ENCODE peak calls at places on chromosomes 11 and 22, in seven cellular contexts. E is fibroblast of pulmonary artery, P is A549, R is bronchial epithelial cell, T is fibroblast of villous mesenchyme, Y is GM12865, Q is nephron progenitor cell. I is an unnamed sample.

GRCh38 chr11:67369801-67370284 is 3.6 kb downstream of the CLCF1 start:
- DNase-seq in E (peak), P (no peak), R (no peak), T (peak), Y (no peak), Q (no peak), I (no peak)

GRCh38 chr11:111631666-111632039 is 29.4 kb downstream of the SIK2 start:
- DNase-seq in E (peak), P (no peak), R (no peak), T (peak), Y (peak), Q (no peak), I (peak)

GRCh38 chr22:28817919-28818859 is 17.8 kb upstream of the XBP1 start:
- DNase-seq in E (no peak), P (no peak), R (peak), T (no peak), Y (peak), Q (no peak), I (no peak)

GRCh38 chr22:32625985-32626384 is 151.4 kb downstream of the FBXO7 start:
- DNase-seq in E (no peak), P (no peak), R (no peak), T (peak), Y (no peak), Q (no peak), I (no peak)

GRCh38 chr11:5624489-5625278 is at the start of gene TRIM34:
- DNase-seq in E (peak), P (peak), R (peak), T (peak), Y (peak), Q (peak), I (peak)

GRCh38 chr11:38517991-38518390 is 1920.0 kb upstream of the RAG2 start:
- DNase-seq in E (no peak), P (no peak), R (no peak), T (no peak), Y (no peak), Q (no peak), I (no peak)

GRCh38 chr11:130653838-130654601 is 205.6 kb downstream of the ADAMTS15 start:
- DNase-seq in E (peak), P (no peak), R (no peak), T (no peak), Y (no peak), Q (peak), I (no peak)

GRCh38 chr11:76616676-76617552 is 53.6 kb downstream of the LRRC32 start:
- DNase-seq in E (no peak), P (no peak), R (no peak), T (no peak), Y (no peak), Q (no peak), I (no peak)

GRCh38 chr11:2570841-2571597 is 126.2 kb downstream of the KCNQ1 start:
- DNase-seq in E (no peak), P (no peak), R (no peak), T (no peak), Y (no peak), Q (no peak), I (no peak)

GRCh38 chr11:102272047-102272824 is 45.0 kb upstream of the BIRC3 start:
- DNase-seq in E (no peak), P (no peak), R (no peak), T (no peak), Y (no peak), Q (no peak), I (no peak)

GRCh38 chr11:74686792-74687191 is 44.4 kb downstream of the CHRDL2 start:
- DNase-seq in E (peak), P (no peak), R (peak), T (peak), Y (no peak), Q (no peak), I (no peak)

GRCh38 chr11:128502736-128503135 is 84.6 kb downstream of the ETS1 start:
- DNase-seq in E (peak), P (no peak), R (peak), T (peak), Y (no peak), Q (no peak), I (peak)

GRCh38 chr22:28345304-28345703 is 334.3 kb downstream of the TTC28 start:
- DNase-seq in E (no peak), P (no peak), R (peak), T (peak), Y (no peak), Q (no peak), I (no peak)

GRCh38 chr11:69183613-69184012 is 27.9 kb downstream of the SMIM38 start:
- DNase-seq in E (no peak), P (no peak), R (no peak), T (no peak), Y (peak), Q (no peak), I (no peak)

GRCh38 chr11:61682093-61682732 is 2.0 kb downstream of the DAGLA start:
- DNase-seq in E (no peak), P (no peak), R (no peak), T (no peak), Y (no peak), Q (no peak), I (no peak)

GRCh38 chr11:3202759-3203158 is 15.9 kb downstream of the MRGPRG start:
- DNase-seq in E (no peak), P (no peak), R (no peak), T (no peak), Y (no peak), Q (peak), I (no peak)

GRCh38 chr11:117281869-117282268 is 9.3 kb upstream of the BACE1-AS start:
- DNase-seq in E (no peak), P (no peak), R (no peak), T (no peak), Y (no peak), Q (no peak), I (no peak)

GRCh38 chr11:115008774-115009173 is 330.4 kb downstream of the NXPE2 start:
- DNase-seq in E (no peak), P (no peak), R (no peak), T (no peak), Y (no peak), Q (no peak), I (no peak)

GRCh38 chr11:93895106-93895862 is 44.9 kb upstream of the VSTM5 start:
- DNase-seq in E (peak), P (no peak), R (peak), T (peak), Y (peak), Q (peak), I (peak)

GRCh38 chr11:72742522-72743320 is 9.5 kb downstream of the ARAP1 start:
- DNase-seq in E (no peak), P (no peak), R (no peak), T (no peak), Y (no peak), Q (no peak), I (no peak)

GRCh38 chr11:40202569-40202968 is 1256.9 kb downstream of the LRRC4C start:
- DNase-seq in E (no peak), P (no peak), R (no peak), T (no peak), Y (no peak), Q (no peak), I (no peak)

GRCh38 chr11:27213232-27213660 is 149.8 kb downstream of the CCDC34 start:
- DNase-seq in E (peak), P (no peak), R (peak), T (peak), Y (peak), Q (no peak), I (peak)

GRCh38 chr11:35893796-35894475 is 49.9 kb upstream of the LDLRAD3 start:
- DNase-seq in E (peak), P (no peak), R (peak), T (peak), Y (no peak), Q (no peak), I (peak)

GRCh38 chr22:42683599-42684283 is 34.5 kb upstream of the CYB5R3 start:
- DNase-seq in E (peak), P (no peak), R (no peak), T (peak), Y (no peak), Q (no peak), I (no peak)

GRCh38 chr11:69416123-69416475 is 65.4 kb upstream of the LINC01488 start:
- DNase-seq in E (no peak), P (no peak), R (no peak), T (no peak), Y (no peak), Q (no peak), I (no peak)

GRCh38 chr11:2748061-2748813 is 48.4 kb upstream of the KCNQ1OT1 start:
- DNase-seq in E (no peak), P (no peak), R (no peak), T (no peak), Y (no peak), Q (no peak), I (no peak)

GRCh38 chr11:109794501-109794900 is 298.7 kb upstream of the ZC3H12C start:
- DNase-seq in E (no peak), P (no peak), R (no peak), T (no peak), Y (no peak), Q (no peak), I (no peak)

GRCh38 chr11:49221112-49221511 is 12.7 kb upstream of the FOLH1 start:
- DNase-seq in E (no peak), P (no peak), R (no peak), T (no peak), Y (no peak), Q (no peak), I (no peak)

GRCh38 chr22:29683536-29683935 is 36.3 kb upstream of the CABP7 start:
- DNase-seq in E (no peak), P (no peak), R (no peak), T (no peak), Y (no peak), Q (no peak), I (no peak)

GRCh38 chr11:120217526-120217925 is 6.7 kb downstream of the OAF start:
- DNase-seq in E (no peak), P (no peak), R (no peak), T (no peak), Y (no peak), Q (no peak), I (no peak)

GRCh38 chr11:113628912-113629311 is 77.2 kb downstream of the TMPRSS5 start:
- DNase-seq in E (no peak), P (no peak), R (no peak), T (no peak), Y (no peak), Q (no peak), I (no peak)

GRCh38 chr11:130068986-130069683 is 559 bp upstream of the APLP2 start:
- DNase-seq in E (peak), P (peak), R (peak), T (peak), Y (no peak), Q (no peak), I (peak)

GRCh38 chr11:1476946-1477736 is 9.4 kb downstream of the MOB2 start:
- DNase-seq in E (no peak), P (no peak), R (no peak), T (no peak), Y (no peak), Q (no peak), I (no peak)

GRCh38 chr11:8584511-8584910 is 9.5 kb downstream of the STK33 start:
- DNase-seq in E (no peak), P (no peak), R (no peak), T (no peak), Y (peak), Q (no peak), I (no peak)
- TF ChIP-seq CTCF in E (no peak), P (no peak), R (no peak), T (no peak), Y (no peak), Q (no peak), I (no peak)

GRCh38 chr11:13965337-13965736 is 2.8 kb downstream of the SPON1 start:
- DNase-seq in E (no peak), P (no peak), R (no peak), T (peak), Y (no peak), Q (no peak), I (no peak)
- TF ChIP-seq CTCF in E (no peak), P (no peak), R (no peak), T (no peak), Y (no peak), Q (no peak), I (no peak)

DNA sequence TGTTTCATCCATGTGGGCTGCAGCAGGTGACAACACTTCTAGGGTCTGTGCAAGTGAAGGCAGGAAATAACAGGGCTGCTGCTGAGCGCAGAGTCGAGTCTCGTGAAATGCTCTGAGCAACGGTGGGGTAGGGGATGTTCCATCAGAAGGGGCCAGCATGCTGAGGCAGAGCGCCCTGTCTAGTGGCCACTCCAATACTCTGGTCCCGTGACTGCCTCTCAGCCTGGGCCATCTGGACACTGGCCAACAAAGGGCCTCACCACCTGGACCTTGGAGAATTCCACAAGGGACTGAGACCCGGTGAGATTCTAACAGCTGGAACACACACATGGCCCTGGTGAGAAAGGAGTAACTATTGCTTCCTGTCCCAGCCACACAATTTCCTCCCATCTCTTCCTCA is 375.7 kb downstream of the SHANK2 start:
- DNase-seq in E (no peak), P (no peak), R (no peak), T (no peak), Y (no peak), Q (no peak), I (no peak)
- TF ChIP-seq CTCF in E (no peak), P (no peak), R (no peak), T (no peak), Y (no peak), Q (no peak), I (no peak)

GRCh38 chr11:78605296-78605695 is 30.6 kb upstream of the NARS2 start:
- DNase-seq in E (peak), P (no peak), R (no peak), T (peak), Y (no peak), Q (no peak), I (no peak)
- TF ChIP-seq CTCF in E (no peak), P (no peak), R (no peak), T (no peak), Y (no peak), Q (no peak), I (no peak)

I was measured in RWPE1.